ENCODE peak calls at places on chromosomes 2 and 18, in nine cellular contexts. C is breast epithelium, D is IMR-90, A is adrenal gland, K is tibial nerve, Q is esophagus muscularis mucosa, W is body of pancreas, X is heart left ventricle, M is HCT116. E is an unnamed sample.

GRCh38 chr2:46876741-46877384 is 38.7 kb downstream of the MCFD2 start:
- DNase-seq in C (no peak), D (peak; percentile 88), A (peak; percentile 80), K (no peak), Q (no peak), W (peak; percentile 37), X (no peak), M (peak; percentile 83), E (no peak)

GRCh38 chr2:201256001-201256544 is 4.3 kb upstream of the CASP8 start:
- DNase-seq in C (no peak), D (peak; percentile 60), A (no peak), K (no peak), Q (no peak), W (no peak), X (no peak), M (no peak), E (no peak)

GRCh38 chr2:135299165-135299564 is 231.9 kb downstream of the ZRANB3 start:
- DNase-seq in C (no peak), D (no peak), A (no peak), K (no peak), Q (no peak), W (no peak), X (no peak), M (no peak), E (no peak)

GRCh38 chr2:170524828-170525565 is 190.1 kb upstream of the SP5 start:
- DNase-seq in C (no peak), D (peak; percentile 1), A (no peak), K (no peak), Q (no peak), W (no peak), X (no peak), M (no peak), E (no peak)

GRCh38 chr2:42036413-42036812 is 11.4 kb upstream of the PKDCC start:
- DNase-seq in C (no peak), D (no peak), A (no peak), K (no peak), Q (no peak), W (no peak), X (no peak), M (no peak), E (no peak)

GRCh38 chr2:163570391-163570790 is 165.4 kb downstream of the FIGN start:
- DNase-seq in C (no peak), D (no peak), A (no peak), K (no peak), Q (no peak), W (no peak), X (no peak), M (no peak), E (no peak)

GRCh38 chr18:6355789-6356589 is 58.7 kb downstream of the L3MBTL4 start:
- DNase-seq in C (no peak), D (peak; percentile 40), A (peak; percentile 63), K (no peak), Q (no peak), W (no peak), X (no peak), M (no peak), E (no peak)

GRCh38 chr2:112793449-112793978 is 9.2 kb upstream of the IL1A start:
- DNase-seq in C (no peak), D (peak; percentile 64), A (no peak), K (no peak), Q (no peak), W (no peak), X (no peak), M (no peak), E (no peak)

GRCh38 chr2:95023222-95023597 is 2.3 kb upstream of the MAL start:
- DNase-seq in C (no peak), D (no peak), A (no peak), K (no peak), Q (no peak), W (no peak), X (no peak), M (peak; percentile 6), E (no peak)

GRCh38 chr2:178928077-178928476 is 120.9 kb upstream of the TTN start:
- DNase-seq in C (no peak), D (no peak), A (no peak), K (no peak), Q (no peak), W (no peak), X (no peak), M (no peak), E (no peak)

GRCh38 chr2:224039080-224039769 is at the start of gene SERPINE2:
- DNase-seq in C (no peak), D (peak; percentile 37), A (peak; percentile 4), K (peak; percentile 13), Q (no peak), W (peak; percentile 20), X (peak; percentile 56), M (peak; percentile 52), E (no peak)

GRCh38 chr2:221527759-221528444 is 44.2 kb downstream of the EPHA4 start:
- DNase-seq in C (no peak), D (peak; percentile 45), A (no peak), K (no peak), Q (peak; percentile 60), W (no peak), X (no peak), M (no peak), E (no peak)

GRCh38 chr18:37303009-37303408 is 262.6 kb downstream of the CELF4 start:
- DNase-seq in C (no peak), D (no peak), A (no peak), K (no peak), Q (no peak), W (no peak), X (no peak), M (no peak), E (no peak)

GRCh38 chr2:44348385-44348784 is 12.9 kb downstream of the PREPL start:
- DNase-seq in C (no peak), D (peak; percentile 85), A (peak; percentile 24), K (no peak), Q (no peak), W (no peak), X (peak; percentile 37), M (no peak), E (no peak)

GRCh38 chr2:38602732-38603401 is at the start of gene HNRNPLL:
- DNase-seq in C (peak; percentile 96), D (peak; percentile 97), A (peak; percentile 98), K (peak; percentile 90), Q (peak; percentile 99), W (peak; percentile 98), X (peak; percentile 100), M (peak; percentile 91), E (peak; percentile 64)
- TF ChIP-seq POLR2A in C (peak; percentile 91), D (peak; percentile 96), A (peak; percentile 94), K (peak; percentile 95), Q (peak; percentile 95), W (peak; percentile 85), X (peak; percentile 97), M (peak; percentile 83), E (no peak)

GRCh38 chr18:47174545-47175116 is 1.5 kb downstream of the IER3IP1 start:
- DNase-seq in C (no peak), D (no peak), A (no peak), K (no peak), Q (no peak), W (no peak), X (no peak), M (no peak), E (no peak)
- H3K4me3 ChIP-seq in C (peak overlapping the region; percentile 90), D (peak overlapping the region; percentile 73), A (no peak overlapping the region), K (no peak overlapping the region), Q (peak overlapping the region; percentile 99), W (no peak overlapping the region), X (no peak overlapping the region), M (peak overlapping the region; percentile 94), E (no peak overlapping the region)

GRCh38 chr2:55010149-55010591 is 40.1 kb downstream of the RTN4 start:
- DNase-seq in C (peak; percentile 60), D (peak; percentile 34), A (peak; percentile 62), K (peak; percentile 49), Q (no peak), W (peak; percentile 76), X (no peak), M (no peak), E (no peak)

GRCh38 chr2:55011741-55012574 is 38.3 kb downstream of the RTN4 start:
- DNase-seq in C (no peak), D (no peak), A (no peak), K (no peak), Q (no peak), W (no peak), X (no peak), M (no peak), E (no peak)

GRCh38 chr2:55010915-55011314 is 39.3 kb downstream of the RTN4 start:
- DNase-seq in C (peak; percentile 44), D (peak; percentile 32), A (peak; percentile 57), K (peak; percentile 36), Q (no peak), W (peak; percentile 51), X (no peak), M (no peak), E (no peak)

GRCh38 chr2:55012648-55013484 is 37.4 kb downstream of the RTN4 start:
- DNase-seq in C (no peak), D (no peak), A (no peak), K (no peak), Q (no peak), W (no peak), X (no peak), M (no peak), E (no peak)

DNA sequence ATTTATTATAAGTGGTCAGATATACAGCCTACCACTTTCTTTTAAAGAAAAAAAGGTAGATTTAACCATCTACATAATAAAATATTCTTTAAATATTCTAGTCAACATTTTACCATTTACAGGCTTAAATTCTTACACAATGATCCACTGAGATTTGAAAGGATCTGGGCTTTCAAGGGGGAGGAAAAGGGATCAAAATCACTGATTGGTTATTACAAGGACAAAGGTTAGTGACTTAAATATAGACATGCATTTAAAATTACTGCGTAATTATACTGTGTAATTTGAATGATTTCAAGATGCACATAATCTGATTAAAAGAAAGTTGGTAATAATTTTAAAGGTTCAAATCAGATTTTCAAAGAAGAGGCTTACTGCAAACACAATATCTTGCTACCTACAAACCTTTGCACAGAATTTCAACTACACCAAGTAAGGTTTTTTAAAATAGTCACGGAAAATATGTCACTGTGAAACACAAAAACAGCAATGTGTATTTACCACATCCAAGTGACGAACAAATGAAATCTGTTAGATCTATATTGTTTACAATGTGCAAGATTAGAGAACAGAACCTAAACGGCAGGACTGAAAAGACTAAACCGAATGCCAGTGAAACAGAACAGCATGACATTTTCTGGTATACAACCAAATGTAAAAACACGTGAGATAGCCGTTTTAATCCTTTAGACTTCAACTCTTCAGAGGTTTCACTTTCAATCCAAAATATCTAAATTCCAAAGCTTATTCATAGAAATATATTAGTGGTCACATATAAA is 40.8 kb downstream of the RTN4 start:
- DNase-seq in C (no peak), D (no peak), A (no peak), K (no peak), Q (no peak), W (no peak), X (no peak), M (no peak), E (no peak)
- H3K4me1 ChIP-seq in C (peaks cover 24% of the 10 kb centered on the region), D (peaks cover 30% of the 10 kb centered on the region), A (peaks cover 86% of the 10 kb centered on the region), K (peaks cover 61% of the 10 kb centered on the region), Q (peaks cover 98% of the 10 kb centered on the region), W (peaks cover 72% of the 10 kb centered on the region), X (peaks cover 83% of the 10 kb centered on the region), M (peaks cover 29% of the 10 kb centered on the region), E (peaks cover 67% of the 10 kb centered on the region)

DNA sequence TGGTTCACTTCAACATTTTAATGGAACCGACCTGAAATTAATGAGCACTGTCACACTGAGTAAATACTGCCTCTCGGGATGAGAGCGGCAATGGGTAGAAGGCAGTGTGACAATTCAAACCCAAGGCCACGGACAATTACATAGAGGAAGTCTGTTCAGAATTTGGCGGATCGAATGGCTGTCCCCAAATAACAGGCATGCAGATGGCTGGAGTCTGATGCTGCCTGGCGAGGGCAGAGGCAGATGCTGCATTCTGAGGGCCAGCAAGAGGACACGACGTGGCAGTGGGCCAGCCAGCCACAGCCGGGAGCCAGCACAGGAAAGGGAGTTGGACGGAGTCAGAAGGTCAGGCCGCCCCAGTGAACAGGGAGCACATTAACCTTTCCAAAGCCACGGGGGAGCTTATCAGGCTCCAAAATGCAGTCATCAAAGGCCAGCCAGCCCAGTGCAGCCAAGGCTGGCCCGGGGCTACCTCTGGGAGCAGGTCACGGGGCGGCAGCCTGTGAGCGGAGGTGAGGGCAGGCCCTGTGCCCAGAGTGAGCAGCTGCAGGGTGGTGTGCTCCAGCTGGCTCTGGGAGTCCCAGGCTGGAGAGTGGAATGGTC is 146.7 kb upstream of the REV1 start:
- DNase-seq in C (peak; percentile 50), D (no peak), A (peak; percentile 95), K (peak; percentile 52), Q (no peak), W (peak; percentile 61), X (peak; percentile 92), M (no peak), E (no peak)
- TF ChIP-seq POLR2A in C (no peak), D (no peak), A (no peak), K (no peak), Q (no peak), W (no peak), X (no peak), M (no peak), E (no peak)